ENCODE peak calls at places on chromosomes 12 and 14, in five cellular contexts. X, N, K, Q and L are unnamed samples.

GRCh38 chr12:94140556-94140955 is 7.8 kb upstream of the PLXNC1 start:
- DNase-seq in X (peak), N (peak), K (no peak), Q (no peak), L (no peak)

GRCh38 chr12:67790660-67791059 is 142.1 kb downstream of the DYRK2 start:
- DNase-seq in X (no peak), N (no peak), K (no peak), Q (no peak), L (no peak)

GRCh38 chr14:75469606-75470237 is 41.9 kb downstream of the JDP2 start:
- DNase-seq in X (no peak), N (no peak), K (no peak), Q (no peak), L (no peak)

GRCh38 chr12:130214686-130215370 is 52.6 kb downstream of the FZD10 start:
- DNase-seq in X (no peak), N (no peak), K (no peak), Q (no peak), L (no peak)

GRCh38 chr12:74021937-74022336 is 515.7 kb upstream of the ATXN7L3B start:
- DNase-seq in X (peak), N (no peak), K (no peak), Q (peak), L (no peak)

GRCh38 chr12:116210131-116210530 is 67.4 kb downstream of the MED13L start:
- DNase-seq in X (peak), N (no peak), K (peak), Q (no peak), L (no peak)

GRCh38 chr12:106986135-106986534 is 811 bp downstream of the MTERF2 start:
- DNase-seq in X (no peak), N (no peak), K (no peak), Q (no peak), L (no peak)

GRCh38 chr12:8037046-8037663 is 4.6 kb downstream of the FOXJ2 start:
- DNase-seq in X (no peak), N (no peak), K (no peak), Q (no peak), L (no peak)

GRCh38 chr14:90583916-90584605 is 187.2 kb downstream of the CALM1 start:
- DNase-seq in X (no peak), N (no peak), K (no peak), Q (no peak), L (no peak)

GRCh38 chr14:60760648-60761364 is 26.2 kb downstream of the MNAT1 start:
- DNase-seq in X (no peak), N (no peak), K (no peak), Q (no peak), L (no peak)

GRCh38 chr14:76917759-76918175 is 91.6 kb downstream of the LRRC74A start:
- DNase-seq in X (no peak), N (no peak), K (no peak), Q (no peak), L (no peak)

GRCh38 chr12:25648460-25648859 is 95.4 kb upstream of the LMNTD1 start:
- DNase-seq in X (peak), N (no peak), K (peak), Q (no peak), L (no peak)

GRCh38 chr14:95432152-95433093 is 84.0 kb downstream of the SYNE3 start:
- DNase-seq in X (peak), N (no peak), K (no peak), Q (peak), L (no peak)

GRCh38 chr12:47989666-47990065 is 14.6 kb downstream of the COL2A1 start:
- DNase-seq in X (no peak), N (no peak), K (no peak), Q (no peak), L (no peak)

GRCh38 chr12:94297876-94298520 is 149.6 kb downstream of the PLXNC1 start:
- DNase-seq in X (no peak), N (no peak), K (no peak), Q (no peak), L (no peak)

GRCh38 chr12:26264215-26264838 is 69.0 kb downstream of the SSPN start:
- DNase-seq in X (no peak), N (no peak), K (no peak), Q (no peak), L (no peak)

DNA sequence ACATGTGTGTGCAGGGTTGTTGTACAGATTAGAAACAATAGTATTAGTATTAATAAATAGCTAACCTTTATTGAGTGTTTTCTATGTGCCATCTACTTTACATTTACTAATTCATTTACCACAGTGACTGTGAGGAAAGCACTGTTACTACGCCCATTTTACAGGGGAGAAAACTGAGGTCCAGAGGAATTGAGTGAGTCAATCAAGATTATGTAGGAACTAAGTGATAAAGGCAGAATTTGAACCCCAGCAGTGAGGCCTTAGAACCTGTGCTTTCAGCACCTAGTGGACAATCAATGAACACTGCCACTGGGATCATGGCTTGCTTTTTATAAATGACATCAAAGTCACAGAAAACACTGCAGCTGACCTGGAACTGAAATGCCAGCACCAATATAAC is 28.2 kb downstream of the NT5DC3 start:
- DNase-seq in X (no peak), N (no peak), K (no peak), Q (no peak), L (no peak)
- TF ChIP-seq CTCF in X (no peak), N (no peak), K (no peak), Q (no peak), L (peak)

GRCh38 chr12:124734224-124734788 is 129.4 kb downstream of the SCARB1 start:
- DNase-seq in X (peak), N (no peak), K (no peak), Q (no peak), L (no peak)
- TF ChIP-seq CTCF in X (peak), N (no peak), K (no peak), Q (no peak), L (peak)

DNA sequence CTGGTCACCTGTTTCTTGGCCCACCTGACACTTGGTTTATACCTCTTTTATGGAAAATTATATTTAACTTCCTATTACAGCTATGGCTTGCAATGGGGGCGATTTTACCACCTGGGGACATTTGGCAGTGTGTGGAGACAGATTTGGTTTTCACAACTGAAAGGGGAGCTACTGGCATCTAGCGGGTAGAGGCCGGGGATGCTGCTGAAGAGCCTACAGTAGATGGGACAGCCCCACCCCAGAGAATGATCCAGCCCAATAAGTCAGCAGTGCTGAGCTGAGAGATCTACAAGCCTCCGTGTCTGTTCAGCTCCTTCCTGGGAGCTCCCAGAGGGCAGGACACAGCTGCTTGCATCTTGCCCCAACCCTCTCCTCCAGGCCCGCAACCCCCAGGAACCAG is 302.8 kb downstream of the CACNA1C start:
- DNase-seq in X (no peak), N (no peak), K (no peak), Q (no peak), L (no peak)
- TF ChIP-seq CTCF in X (no peak), N (no peak), K (no peak), Q (no peak), L (no peak)

DNA sequence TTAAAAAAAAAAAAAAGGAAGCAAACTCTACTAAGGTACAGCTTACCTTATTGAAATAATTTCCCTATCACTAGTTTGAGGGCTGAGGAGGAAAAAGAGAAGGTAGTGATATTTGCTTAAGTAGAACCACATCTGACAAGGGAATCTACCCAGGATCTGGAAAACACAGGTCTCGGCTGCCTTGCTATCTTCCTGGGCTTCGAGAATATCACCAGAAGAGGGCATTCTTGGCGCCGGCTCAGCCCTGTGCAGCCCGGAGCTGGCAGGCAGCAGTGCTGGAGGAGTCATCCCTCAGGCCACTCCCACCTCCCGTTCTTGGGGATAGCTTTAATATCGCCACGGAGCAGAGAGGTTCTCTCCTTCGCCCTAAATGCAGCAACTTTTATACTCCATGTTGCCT is 1181.2 kb downstream of the VRK1 start:
- DNase-seq in X (peak), N (peak), K (no peak), Q (peak), L (peak)
- TF ChIP-seq CTCF in X (no peak), N (peak), K (no peak), Q (no peak), L (peak)

GRCh38 chr12:52801773-52802172 is 5.9 kb upstream of the KRT3 start:
- DNase-seq in X (no peak), N (no peak), K (no peak), Q (no peak), L (no peak)

GRCh38 chr12:52799498-52800211 is 3.7 kb upstream of the KRT3 start:
- DNase-seq in X (no peak), N (no peak), K (no peak), Q (no peak), L (no peak)

GRCh38 chr12:52802442-52802841 is 6.5 kb upstream of the KRT3 start:
- DNase-seq in X (no peak), N (no peak), K (no peak), Q (no peak), L (no peak)

GRCh38 chr12:52798671-52799497 is 3.0 kb upstream of the KRT3 start:
- DNase-seq in X (peak), N (no peak), K (no peak), Q (no peak), L (no peak)

DNA sequence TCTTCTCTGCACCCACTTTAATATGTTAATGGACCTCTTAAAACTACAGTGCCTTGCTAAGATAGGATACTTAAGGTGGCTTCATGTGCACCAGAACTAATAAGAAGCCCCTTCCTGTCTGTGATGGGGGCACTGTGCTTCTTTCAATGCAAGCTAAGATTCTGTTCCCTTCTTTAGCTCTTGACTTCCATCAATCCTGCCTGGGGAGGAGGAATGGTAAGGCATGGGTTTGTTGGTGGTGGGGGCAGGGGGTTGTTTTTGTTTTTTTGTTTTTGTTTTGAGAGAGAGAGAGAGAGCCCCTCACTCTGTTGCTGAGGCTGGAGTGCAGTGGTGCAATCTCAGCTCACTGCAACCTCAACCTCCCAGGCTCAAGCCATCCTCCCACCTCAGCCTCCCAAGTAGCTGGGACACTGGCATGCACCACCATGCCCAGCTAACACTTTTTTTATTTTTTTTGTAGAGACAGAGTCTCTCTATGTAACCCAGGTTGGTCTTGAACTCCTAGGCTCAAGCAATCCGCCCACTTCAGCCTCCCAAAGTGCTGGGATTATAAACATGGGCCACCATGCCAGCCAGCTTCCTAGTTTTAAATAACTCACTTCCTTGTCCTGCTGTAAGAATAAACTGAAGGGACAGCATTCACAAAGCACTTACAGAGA is 4.5 kb upstream of the KRT3 start:
- DNase-seq in X (no peak), N (no peak), K (no peak), Q (no peak), L (no peak)
- TF ChIP-seq CTCF in X (no peak), N (no peak), K (no peak), Q (no peak), L (no peak)

DNA sequence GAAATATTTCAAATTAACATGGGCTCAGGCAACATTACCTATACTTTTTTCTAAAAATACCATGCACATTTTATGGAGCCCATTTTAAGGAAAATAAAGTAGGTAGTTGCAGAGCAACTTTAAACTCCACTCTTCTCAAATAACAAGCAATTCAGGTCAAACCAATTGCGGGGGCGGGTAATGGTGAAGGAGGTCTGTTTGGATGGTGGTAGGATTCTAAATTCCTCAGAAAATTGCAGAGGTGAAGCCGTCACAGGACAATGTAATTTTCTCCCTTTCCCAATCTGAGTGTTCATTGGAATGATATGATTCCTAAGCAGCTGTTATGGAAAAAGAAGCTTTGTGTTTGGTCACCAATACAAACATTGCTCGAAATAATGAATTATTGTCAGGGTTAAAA is 11.6 kb downstream of the PKP2 start:
- DNase-seq in X (no peak), N (no peak), K (no peak), Q (no peak), L (no peak)
- TF ChIP-seq CTCF in X (no peak), N (no peak), K (no peak), Q (no peak), L (no peak)

DNA sequence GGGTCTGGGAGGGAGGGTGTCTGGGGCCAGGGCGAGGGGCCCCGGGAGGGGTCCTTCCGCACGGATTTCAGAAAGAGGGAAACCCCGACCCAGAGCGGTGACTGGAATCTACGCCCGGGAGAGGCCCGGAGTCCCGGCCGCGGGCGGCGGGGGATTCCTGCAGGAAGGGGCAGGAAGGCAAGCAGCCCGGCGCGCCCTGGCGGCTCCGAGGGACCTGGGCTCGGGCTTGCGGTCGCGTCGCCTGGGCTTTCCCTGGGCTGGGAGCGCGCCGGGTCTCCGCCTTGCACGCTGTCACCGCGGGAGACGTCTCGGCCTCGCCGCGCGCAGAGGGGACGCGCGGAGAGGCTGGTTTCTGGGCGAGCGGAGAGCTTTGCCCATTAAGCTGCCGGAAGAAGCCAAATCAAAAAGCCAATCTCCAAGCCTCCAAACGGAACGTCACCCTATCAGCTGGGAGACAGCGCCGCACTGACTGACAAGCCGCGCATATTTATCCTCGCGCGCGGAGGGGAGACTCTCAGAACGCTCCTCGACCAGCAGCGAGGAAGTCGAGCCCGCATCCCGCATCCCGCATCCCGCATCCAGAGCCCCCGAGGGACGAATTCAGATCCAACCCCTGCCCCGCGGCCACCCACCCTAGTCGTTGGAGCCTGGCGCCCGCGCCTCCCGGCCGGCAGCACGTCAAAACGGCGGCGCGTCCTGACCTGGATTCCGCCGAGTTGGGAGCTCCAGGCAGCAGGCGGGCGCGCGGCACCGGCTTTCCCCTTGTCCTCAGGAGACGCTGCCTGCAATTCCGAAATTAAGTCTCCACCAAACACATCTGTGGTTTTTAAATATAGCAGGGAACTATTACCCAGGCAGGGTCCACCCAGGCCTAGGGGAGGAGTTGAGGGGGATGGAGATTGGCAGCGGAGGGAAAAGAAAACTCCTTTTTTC is at the start of gene SLC8A3:
- DNase-seq in X (peak), N (no peak), K (no peak), Q (peak), L (peak)
- TF ChIP-seq CTCF in X (no peak), N (no peak), K (no peak), Q (no peak), L (no peak)